ENCODE peak calls at places on chromosomes 13 and 19, in nine cellular contexts. S is GM10248; E is effector memory CD8-positive, alpha-beta T cell; A is epithelial cell of proximal tubule; L is Calu3; G is lung microvascular endothelial cell; K is epithelial cell of esophagus; W is NCI-H226; P is stimulated activated CD4-positive, alpha-beta T cell treated with anti-CD3 and anti-CD28 coated beads, Interleukin-4, amount 100 ng/mL, for 24 hours. F is an unnamed sample.

GRCh38 chr19:56245062-56245740 is 27.3 kb upstream of the EDDM13 start:
- DNase-seq in S (no peak), E (no peak), A (no peak), L (no peak), G (peak; percentile 5), K (peak; percentile 6), W (peak; percentile 71), P (no peak), F (peak; percentile 3)

GRCh38 chr19:10211071-10211470 is 16.3 kb upstream of the DNMT1 start:
- DNase-seq in S (no peak), E (no peak), A (no peak), L (no peak), G (peak; percentile 55), K (no peak), W (no peak), P (no peak), F (no peak)

GRCh38 chr19:27694361-27695055 is 1518.4 kb downstream of the UQCRFS1 start:
- DNase-seq in S (no peak), E (no peak), A (no peak), L (no peak), G (no peak), K (no peak), W (no peak), P (no peak), F (no peak)

GRCh38 chr19:41754596-41754995 is 734 bp upstream of the CEACAM6 start:
- DNase-seq in S (no peak), E (no peak), A (no peak), L (no peak), G (no peak), K (peak; percentile 13), W (no peak), P (no peak), F (peak; percentile 40)

GRCh38 chr13:96816874-96817273 is 177.4 kb downstream of the OXGR1 start:
- DNase-seq in S (no peak), E (no peak), A (no peak), L (no peak), G (no peak), K (no peak), W (no peak), P (no peak), F (no peak)

GRCh38 chr13:90055121-90055520 is 1292.4 kb upstream of the MIR17HG start:
- DNase-seq in S (no peak), E (no peak), A (no peak), L (peak; percentile 11), G (no peak), K (peak; percentile 92), W (peak; percentile 5), P (no peak), F (peak; percentile 90)

GRCh38 chr13:46469064-46469463 is 82.0 kb upstream of the RUBCNL start:
- DNase-seq in S (no peak), E (no peak), A (no peak), L (no peak), G (no peak), K (no peak), W (no peak), P (no peak), F (no peak)

GRCh38 chr19:10655457-10656312 is 1.5 kb downstream of the ILF3 start:
- DNase-seq in S (no peak), E (no peak), A (no peak), L (peak; percentile 4), G (peak; percentile 54), K (peak; percentile 49), W (peak; percentile 25), P (peak; percentile 21), F (peak; percentile 34)

GRCh38 chr13:113628291-113629270 is 29.4 kb downstream of the ATP4B start:
- DNase-seq in S (no peak), E (no peak), A (no peak), L (no peak), G (no peak), K (peak; percentile 42), W (no peak), P (no peak), F (no peak)

GRCh38 chr13:23506821-23507210 is 63.4 kb upstream of the TNFRSF19 start:
- DNase-seq in S (no peak), E (no peak), A (peak; percentile 74), L (no peak), G (peak; percentile 18), K (no peak), W (peak; percentile 51), P (no peak), F (no peak)

GRCh38 chr13:29679357-29680050 is 84.0 kb upstream of the SLC7A1 start:
- DNase-seq in S (no peak), E (no peak), A (no peak), L (no peak), G (peak; percentile 48), K (no peak), W (no peak), P (no peak), F (no peak)

GRCh38 chr13:101144808-101145419 is 271.4 kb downstream of the NALCN start:
- DNase-seq in S (peak; percentile 31), E (peak; percentile 16), A (no peak), L (no peak), G (peak; percentile 71), K (peak; percentile 71), W (peak; percentile 12), P (peak; percentile 27), F (peak; percentile 58)

GRCh38 chr19:16814526-16815100 is 14.6 kb upstream of the SIN3B start:
- DNase-seq in S (no peak), E (no peak), A (peak; percentile 20), L (no peak), G (no peak), K (peak; percentile 56), W (no peak), P (no peak), F (no peak)

GRCh38 chr19:38944981-38945506 is 14.3 kb downstream of the MRPS12 start:
- DNase-seq in S (no peak), E (no peak), A (no peak), L (no peak), G (no peak), K (no peak), W (no peak), P (no peak), F (no peak)

GRCh38 chr13:24489721-24490120 is 22.9 kb downstream of the PARP4 start:
- DNase-seq in S (no peak), E (no peak), A (no peak), L (no peak), G (no peak), K (no peak), W (no peak), P (no peak), F (no peak)

GRCh38 chr19:39307822-39308530 is 11.8 kb downstream of the IFNL1 start:
- DNase-seq in S (peak; percentile 8), E (no peak), A (no peak), L (no peak), G (no peak), K (no peak), W (no peak), P (no peak), F (no peak)

GRCh38 chr13:94143624-94144350 is 335.7 kb downstream of the DCT start:
- DNase-seq in S (no peak), E (no peak), A (no peak), L (no peak), G (no peak), K (no peak), W (no peak), P (no peak), F (no peak)

GRCh38 chr13:98962901-98963594 is 14.8 kb downstream of the DOCK9 start:
- DNase-seq in S (no peak), E (no peak), A (no peak), L (no peak), G (no peak), K (no peak), W (no peak), P (no peak), F (no peak)

GRCh38 chr13:114027826-114028225 is 54.0 kb upstream of the C13orf46 start:
- DNase-seq in S (no peak), E (no peak), A (no peak), L (no peak), G (no peak), K (no peak), W (no peak), P (no peak), F (no peak)

GRCh38 chr13:59064042-59064441 is 1099.7 kb downstream of the DIAPH3 start:
- DNase-seq in S (no peak), E (no peak), A (no peak), L (no peak), G (no peak), K (no peak), W (no peak), P (no peak), F (no peak)

GRCh38 chr13:76991432-76991795 is 467 bp upstream of the CLN5 start:
- DNase-seq in S (peak; percentile 65), E (peak; percentile 86), A (no peak), L (no peak), G (peak; percentile 39), K (peak; percentile 4), W (no peak), P (peak; percentile 76), F (peak; percentile 7)

GRCh38 chr13:99004931-99005330 is 27.1 kb upstream of the DOCK9 start:
- DNase-seq in S (no peak), E (no peak), A (no peak), L (no peak), G (peak; percentile 84), K (no peak), W (no peak), P (no peak), F (no peak)

GRCh38 chr13:59250276-59250990 is 913.3 kb downstream of the DIAPH3 start:
- DNase-seq in S (no peak), E (no peak), A (no peak), L (no peak), G (no peak), K (no peak), W (no peak), P (no peak), F (no peak)

GRCh38 chr13:114129649-114130062 is 2.8 kb downstream of the RASA3 start:
- DNase-seq in S (no peak), E (no peak), A (no peak), L (no peak), G (peak; percentile 47), K (no peak), W (no peak), P (peak; percentile 59), F (no peak)